ENCODE peak calls at places on chromosomes 1 and 21, in four cellular contexts. One of them, this sample, is unnamed.

GRCh38 chr1:243503155-243503554 is 247.3 kb downstream of the SDCCAG8 start:
- DNase-seq in K562: no peak
- DNase-seq in GM12878: no peak
- DNase-seq in GM12891: no peak
- DNase-seq in this sample: no peak

GRCh38 chr1:164443166-164443565 is 115.8 kb upstream of the PBX1 start:
- DNase-seq in GM12878: no peak
- DNase-seq in GM12891: no peak
- DNase-seq in K562: no peak
- DNase-seq in this sample: no peak

GRCh38 chr1:229323205-229323604 is 19.6 kb downstream of the CCSAP start:
- DNase-seq in GM12891: no peak
- DNase-seq in GM12878: no peak
- DNase-seq in K562: no peak
- DNase-seq in this sample: no peak

GRCh38 chr1:224127925-224128819 is 14.3 kb downstream of the FBXO28 start:
- DNase-seq in K562: no peak
- DNase-seq in GM12878: no peak
- DNase-seq in GM12891: no peak
- DNase-seq in this sample: no peak

GRCh38 chr21:26710155-26710554 is 135.1 kb downstream of the ADAMTS1 start:
- DNase-seq in GM12878: no peak
- DNase-seq in GM12891: no peak
- DNase-seq in K562: no peak
- DNase-seq in this sample: no peak

GRCh38 chr1:151009206-151009587 is 948 bp downstream of the PRUNE1 start:
- DNase-seq in GM12891: no peak
- DNase-seq in K562: no peak
- DNase-seq in GM12878: no peak
- DNase-seq in this sample: no peak

GRCh38 chr1:86854352-86854751 is 59.6 kb downstream of the SELENOF start:
- DNase-seq in K562: no peak
- DNase-seq in GM12891: no peak
- DNase-seq in GM12878: no peak
- DNase-seq in this sample: no peak

GRCh38 chr1:165824269-165824643 is 3.2 kb upstream of the UCK2 start:
- DNase-seq in GM12878: no peak
- DNase-seq in GM12891: no peak
- DNase-seq in K562: no peak
- DNase-seq in this sample: no peak

GRCh38 chr21:33041981-33042380 is 16.2 kb downstream of the OLIG2 start:
- DNase-seq in K562: no peak
- DNase-seq in GM12891: no peak
- DNase-seq in GM12878: no peak
- DNase-seq in this sample: no peak

GRCh38 chr1:233972951-233973635 is 68.6 kb downstream of the SLC35F3 start:
- DNase-seq in GM12891: no peak
- DNase-seq in GM12878: no peak
- DNase-seq in K562: peak
- DNase-seq in this sample: no peak

GRCh38 chr1:23563755-23564374 is 4.6 kb upstream of the ID3 start:
- DNase-seq in GM12891: no peak
- DNase-seq in K562: no peak
- DNase-seq in GM12878: no peak
- DNase-seq in this sample: no peak

GRCh38 chr1:98331232-98331631 is 330.3 kb upstream of the SNX7 start:
- DNase-seq in GM12878: no peak
- DNase-seq in K562: no peak
- DNase-seq in GM12891: no peak
- DNase-seq in this sample: no peak

GRCh38 chr1:16420719-16421118 is 16.5 kb downstream of the SPATA21 start:
- DNase-seq in GM12891: peak
- DNase-seq in GM12878: peak
- DNase-seq in K562: no peak
- DNase-seq in this sample: no peak

GRCh38 chr1:31501505-31501904 is 74.8 kb upstream of the TINAGL1 start:
- DNase-seq in GM12891: no peak
- DNase-seq in GM12878: no peak
- DNase-seq in K562: no peak
- DNase-seq in this sample: no peak

GRCh38 chr1:31497601-31498000 is 78.7 kb upstream of the TINAGL1 start:
- DNase-seq in GM12891: no peak
- DNase-seq in GM12878: no peak
- DNase-seq in K562: no peak
- DNase-seq in this sample: no peak

GRCh38 chr1:31502253-31502652 is 74.1 kb upstream of the TINAGL1 start:
- DNase-seq in GM12878: no peak
- DNase-seq in GM12891: no peak
- DNase-seq in K562: no peak
- DNase-seq in this sample: no peak

GRCh38 chr1:31502926-31503511 is 73.3 kb upstream of the TINAGL1 start:
- DNase-seq in GM12891: no peak
- DNase-seq in K562: no peak
- DNase-seq in GM12878: no peak
- DNase-seq in this sample: no peak

GRCh38 chr1:31498376-31499040 is 77.8 kb upstream of the TINAGL1 start:
- DNase-seq in GM12878: no peak
- DNase-seq in GM12891: no peak
- DNase-seq in K562: no peak
- DNase-seq in this sample: no peak
- TF ChIP-seq SPI1 in GM12878: no peak
- TF ChIP-seq SPI1 in GM12891: no peak
- TF ChIP-seq SPI1 in K562: no peak
- TF ChIP-seq SPI1 in this sample: no peak

DNA sequence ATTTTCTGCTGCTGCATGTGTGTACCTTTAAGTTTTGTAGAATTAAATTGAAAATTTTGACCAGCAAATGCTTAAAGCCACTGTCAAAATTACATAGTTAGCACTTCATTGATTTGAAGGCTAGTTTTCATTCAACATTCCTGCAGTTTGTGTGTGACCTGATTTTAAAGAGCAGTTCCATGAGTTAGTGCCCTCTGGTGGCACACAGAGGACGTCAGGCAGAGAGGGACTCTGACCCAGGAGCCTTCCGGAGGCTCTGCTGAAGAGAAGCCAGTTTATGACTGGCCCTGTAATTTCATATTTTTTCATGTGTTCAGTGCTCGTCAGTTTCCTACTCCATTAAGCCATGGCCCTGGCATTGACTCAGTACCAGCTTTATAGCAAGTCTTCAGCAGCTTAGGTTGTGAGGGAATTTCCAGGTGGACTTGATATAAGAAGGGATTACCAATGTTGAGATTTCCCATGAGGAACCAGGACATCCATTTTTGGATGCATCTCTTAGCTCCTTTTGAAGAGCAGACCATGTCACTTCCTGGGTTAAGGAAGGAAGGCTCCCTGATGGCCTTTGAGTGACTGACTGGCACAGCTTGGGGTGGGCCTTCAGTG is 104.7 kb downstream of the CAMTA1 start:
- DNase-seq in K562: peak
- DNase-seq in GM12878: no peak
- DNase-seq in GM12891: no peak
- DNase-seq in this sample: peak
- TF ChIP-seq SPI1 in K562: no peak
- TF ChIP-seq SPI1 in GM12878: no peak
- TF ChIP-seq SPI1 in GM12891: no peak
- TF ChIP-seq SPI1 in this sample: no peak

GRCh38 chr1:31786366-31787060 is 22.4 kb upstream of the ADGRB2 start:
- DNase-seq in GM12891: no peak
- DNase-seq in K562: no peak
- DNase-seq in GM12878: no peak
- DNase-seq in this sample: no peak

GRCh38 chr1:31785947-31786290 is 21.8 kb upstream of the ADGRB2 start:
- DNase-seq in GM12878: no peak
- DNase-seq in K562: no peak
- DNase-seq in GM12891: no peak
- DNase-seq in this sample: no peak

GRCh38 chr1:31787786-31788137 is 23.6 kb upstream of the ADGRB2 start:
- DNase-seq in K562: no peak
- DNase-seq in GM12878: no peak
- DNase-seq in GM12891: no peak
- DNase-seq in this sample: no peak

GRCh38 chr1:31788138-31788824 is 24.1 kb upstream of the ADGRB2 start:
- DNase-seq in GM12878: peak
- DNase-seq in GM12891: peak
- DNase-seq in K562: peak
- DNase-seq in this sample: peak

GRCh38 chr1:31787261-31787660 is 23.1 kb upstream of the ADGRB2 start:
- DNase-seq in K562: no peak
- DNase-seq in GM12878: no peak
- DNase-seq in GM12891: no peak
- DNase-seq in this sample: no peak
- TF ChIP-seq SPI1 in K562: no peak
- TF ChIP-seq SPI1 in GM12878: no peak
- TF ChIP-seq SPI1 in GM12891: no peak
- TF ChIP-seq SPI1 in this sample: no peak

GRCh38 chr1:29650476-29650875 is 414.2 kb downstream of the PTPRU start:
- DNase-seq in GM12878: no peak
- DNase-seq in GM12891: no peak
- DNase-seq in K562: no peak
- DNase-seq in this sample: no peak
- TF ChIP-seq SPI1 in GM12878: no peak
- TF ChIP-seq SPI1 in GM12891: no peak
- TF ChIP-seq SPI1 in K562: no peak
- TF ChIP-seq SPI1 in this sample: no peak

GRCh38 chr1:74505133-74505532 is 7.3 kb downstream of the LRRC53 start:
- DNase-seq in K562: no peak
- DNase-seq in GM12891: no peak
- DNase-seq in GM12878: no peak
- DNase-seq in this sample: no peak
- TF ChIP-seq SPI1 in K562: no peak
- TF ChIP-seq SPI1 in GM12891: no peak
- TF ChIP-seq SPI1 in GM12878: no peak
- TF ChIP-seq SPI1 in this sample: no peak

DNA sequence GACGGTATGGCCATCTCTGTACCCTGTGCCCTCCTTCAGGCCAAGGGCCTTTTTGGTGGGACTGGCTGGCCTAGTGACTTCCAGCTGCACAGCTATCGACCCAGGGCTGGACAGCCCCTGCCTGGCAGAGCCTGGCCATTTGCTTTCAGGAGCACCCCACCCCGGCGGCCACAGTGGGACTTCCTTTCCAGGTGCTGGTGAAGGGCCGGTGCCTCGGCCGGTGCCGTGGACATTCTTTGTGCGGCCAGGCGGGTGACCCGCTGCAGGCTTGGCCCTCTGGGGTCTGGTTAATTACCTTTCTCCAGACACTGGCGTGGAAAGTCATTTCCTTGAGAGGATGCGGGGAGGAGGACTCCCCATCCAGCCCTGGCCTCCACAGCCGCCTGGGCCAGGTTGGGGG is 50.1 kb downstream of the PRDM16 start:
- DNase-seq in GM12878: no peak
- DNase-seq in GM12891: no peak
- DNase-seq in K562: no peak
- DNase-seq in this sample: no peak
- TF ChIP-seq SPI1 in GM12878: no peak
- TF ChIP-seq SPI1 in GM12891: no peak
- TF ChIP-seq SPI1 in K562: no peak
- TF ChIP-seq SPI1 in this sample: no peak

GRCh38 chr1:112509005-112509659 is 367 bp downstream of the WNT2B start:
- DNase-seq in GM12891: peak
- DNase-seq in GM12878: no peak
- DNase-seq in K562: no peak
- DNase-seq in this sample: no peak

GRCh38 chr1:112509660-112510178 is 954 bp downstream of the WNT2B start:
- DNase-seq in GM12891: no peak
- DNase-seq in K562: no peak
- DNase-seq in GM12878: no peak
- DNase-seq in this sample: no peak

GRCh38 chr1:112507336-112507735 is 1.4 kb upstream of the WNT2B start:
- DNase-seq in GM12878: no peak
- DNase-seq in K562: no peak
- DNase-seq in GM12891: no peak
- DNase-seq in this sample: no peak

GRCh38 chr1:112507896-112508241 is 896 bp upstream of the WNT2B start:
- DNase-seq in GM12878: no peak
- DNase-seq in K562: peak
- DNase-seq in GM12891: peak
- DNase-seq in this sample: no peak

GRCh38 chr1:112508242-112509004 is at the start of gene WNT2B:
- DNase-seq in GM12891: peak
- DNase-seq in GM12878: no peak
- DNase-seq in K562: peak
- DNase-seq in this sample: peak
- TF ChIP-seq SPI1 in GM12891: no peak
- TF ChIP-seq SPI1 in GM12878: no peak
- TF ChIP-seq SPI1 in K562: no peak
- TF ChIP-seq SPI1 in this sample: peak

GRCh38 chr21:31530364-31530763 is 129.1 kb upstream of the SOD1 start:
- DNase-seq in K562: no peak
- DNase-seq in GM12878: no peak
- DNase-seq in GM12891: no peak
- DNase-seq in this sample: no peak

GRCh38 chr21:31529406-31529805 is 130.1 kb upstream of the SOD1 start:
- DNase-seq in K562: no peak
- DNase-seq in GM12891: no peak
- DNase-seq in GM12878: no peak
- DNase-seq in this sample: no peak

GRCh38 chr21:31531967-31532366 is 127.5 kb upstream of the SOD1 start:
- DNase-seq in GM12891: no peak
- DNase-seq in K562: no peak
- DNase-seq in GM12878: no peak
- DNase-seq in this sample: no peak

GRCh38 chr21:31536138-31536537 is 123.4 kb upstream of the SOD1 start:
- DNase-seq in GM12891: no peak
- DNase-seq in K562: no peak
- DNase-seq in GM12878: no peak
- DNase-seq in this sample: no peak

DNA sequence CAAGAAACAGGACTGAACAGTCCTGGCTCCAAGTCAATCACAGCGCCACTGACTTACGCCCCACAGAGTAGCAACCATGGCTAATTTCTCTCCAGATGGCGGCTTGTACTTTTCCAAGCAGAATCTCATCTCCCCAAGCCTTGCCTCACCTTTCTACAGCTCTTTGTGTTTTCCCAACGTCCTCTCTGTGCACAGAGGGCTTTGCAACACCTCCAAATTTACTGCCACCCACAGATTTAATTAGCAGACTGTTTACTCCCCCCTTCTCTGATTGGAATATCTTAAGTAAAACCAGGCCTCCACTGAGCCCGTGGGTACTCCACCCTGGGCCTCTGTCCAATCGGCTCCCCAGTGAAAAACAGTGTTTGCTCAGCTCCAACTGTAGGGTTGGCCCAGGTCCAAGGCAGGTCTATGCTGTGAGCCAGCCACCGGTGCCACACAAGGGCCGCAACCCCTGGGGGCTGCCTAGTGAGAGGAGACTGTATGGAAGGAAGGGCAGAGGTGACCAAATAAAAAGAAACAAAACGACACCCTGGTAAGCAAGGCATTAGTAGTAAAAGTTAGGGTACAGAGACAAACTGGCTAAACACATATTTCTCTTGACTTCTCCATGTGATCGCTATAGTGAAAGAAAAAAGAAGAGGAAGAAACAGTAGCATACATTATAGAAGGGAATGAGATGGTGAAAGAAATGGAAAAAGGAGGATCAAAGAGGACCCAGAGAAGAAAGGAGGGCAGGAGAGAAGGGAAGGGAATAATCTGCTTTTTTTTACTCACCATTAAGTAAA is 128.4 kb upstream of the SOD1 start:
- DNase-seq in GM12891: no peak
- DNase-seq in K562: no peak
- DNase-seq in GM12878: no peak
- DNase-seq in this sample: no peak
- TF ChIP-seq SPI1 in GM12891: no peak
- TF ChIP-seq SPI1 in K562: no peak
- TF ChIP-seq SPI1 in GM12878: no peak
- TF ChIP-seq SPI1 in this sample: no peak